ENCODE peak calls at places on chromosome 1, in seven cellular contexts. D is H9, E is GM23338, W is aorta, Y is right lobe of liver, Q is GM12878, J is DND-41. C is an unnamed sample.
A peak's percentile ranks its signal among the peaks of the same experiment; 100 is the strongest.

GRCh38 chr1:66276229-66276628 is 257.7 kb upstream of the SGIP1 start:
- DNase-seq in D (no peak), E (no peak), W (no peak), Y (no peak), Q (peak; percentile 57), J (peak; percentile 7), C (no peak)

GRCh38 chr1:48114596-48115384 is 107.7 kb upstream of the SLC5A9 start:
- DNase-seq in D (no peak), E (no peak), W (no peak), Y (no peak), Q (no peak), J (no peak), C (no peak)

GRCh38 chr1:240344918-240345317 is 253.2 kb downstream of the FMN2 start:
- DNase-seq in D (no peak), E (no peak), W (no peak), Y (no peak), Q (no peak), J (no peak), C (no peak)

GRCh38 chr1:10429868-10430215 is 391 bp upstream of the CENPS start:
- DNase-seq in D (no peak), E (no peak), W (no peak), Y (no peak), Q (no peak), J (no peak), C (no peak)

GRCh38 chr1:116411784-116412479 is 38.9 kb downstream of the ATP1A1 start:
- DNase-seq in D (no peak), E (no peak), W (no peak), Y (no peak), Q (no peak), J (no peak), C (no peak)

GRCh38 chr1:226697151-226697575 is 41.9 kb downstream of the ITPKB start:
- DNase-seq in D (no peak), E (no peak), W (no peak), Y (no peak), Q (peak; percentile 67), J (no peak), C (no peak)

GRCh38 chr1:15803380-15803779 is 4.1 kb downstream of the UQCRHL start:
- DNase-seq in D (peak; percentile 63), E (peak; percentile 82), W (peak; percentile 70), Y (no peak), Q (no peak), J (no peak), C (peak; percentile 84)

GRCh38 chr1:112466078-112466660 is 42.6 kb upstream of the WNT2B start:
- DNase-seq in D (peak; percentile 96), E (peak; percentile 98), W (peak; percentile 98), Y (peak; percentile 95), Q (peak; percentile 95), J (peak; percentile 82), C (peak; percentile 99)

GRCh38 chr1:198167436-198167934 is 10.7 kb downstream of the NEK7 start:
- DNase-seq in D (no peak), E (no peak), W (no peak), Y (no peak), Q (peak; percentile 85), J (no peak), C (no peak)

GRCh38 chr1:159132271-159132881 is 39.0 kb upstream of the CADM3 start:
- DNase-seq in D (peak; percentile 41), E (peak; percentile 77), W (peak; percentile 87), Y (peak; percentile 65), Q (no peak), J (peak; percentile 63), C (peak; percentile 85)

GRCh38 chr1:210259496-210259895 is 26.9 kb downstream of the SERTAD4 start:
- DNase-seq in D (no peak), E (no peak), W (no peak), Y (no peak), Q (no peak), J (no peak), C (no peak)

GRCh38 chr1:169103002-169103401 is 3.5 kb upstream of the ATP1B1 start:
- DNase-seq in D (no peak), E (no peak), W (no peak), Y (no peak), Q (no peak), J (no peak), C (no peak)

GRCh38 chr1:83827731-83828130 is 171.2 kb downstream of the TTLL7 start:
- DNase-seq in D (no peak), E (no peak), W (no peak), Y (no peak), Q (no peak), J (no peak), C (no peak)

GRCh38 chr1:21574464-21575151 is 65.4 kb downstream of the ALPL start:
- DNase-seq in D (peak; percentile 85), E (peak; percentile 72), W (peak; percentile 83), Y (no peak), Q (no peak), J (no peak), C (peak; percentile 92)

GRCh38 chr1:106944721-106945120 is 111.8 kb upstream of the PRMT6 start:
- DNase-seq in D (no peak), E (peak; percentile 13), W (no peak), Y (no peak), Q (no peak), J (no peak), C (no peak)

GRCh38 chr1:40404670-40405462 is 31.3 kb downstream of the SMAP2 start:
- DNase-seq in D (no peak), E (peak; percentile 66), W (no peak), Y (no peak), Q (no peak), J (peak; percentile 39), C (no peak)

GRCh38 chr1:39224295-39224829 is 19.9 kb downstream of the MACF1 start:
- DNase-seq in D (no peak), E (no peak), W (no peak), Y (no peak), Q (no peak), J (no peak), C (no peak)

GRCh38 chr1:188652678-188653077 is 1823.9 kb downstream of the PLA2G4A start:
- DNase-seq in D (no peak), E (no peak), W (no peak), Y (no peak), Q (no peak), J (no peak), C (no peak)

GRCh38 chr1:219657186-219657585 is 44.3 kb upstream of the ZC3H11B start:
- DNase-seq in D (no peak), E (no peak), W (no peak), Y (no peak), Q (no peak), J (no peak), C (no peak)

GRCh38 chr1:168554603-168555520 is 11.1 kb upstream of the XCL2 start:
- DNase-seq in D (no peak), E (no peak), W (no peak), Y (no peak), Q (no peak), J (no peak), C (no peak)

GRCh38 chr1:179177182-179177581 is 52.3 kb downstream of the ABL2 start:
- DNase-seq in D (no peak), E (peak; percentile 9), W (no peak), Y (no peak), Q (no peak), J (no peak), C (no peak)

GRCh38 chr1:92485374-92486250 is 1.1 kb downstream of the GFI1 start:
- DNase-seq in D (peak; percentile 76), E (peak; percentile 84), W (peak; percentile 81), Y (peak; percentile 75), Q (no peak), J (peak; percentile 93), C (peak; percentile 88)

DNA sequence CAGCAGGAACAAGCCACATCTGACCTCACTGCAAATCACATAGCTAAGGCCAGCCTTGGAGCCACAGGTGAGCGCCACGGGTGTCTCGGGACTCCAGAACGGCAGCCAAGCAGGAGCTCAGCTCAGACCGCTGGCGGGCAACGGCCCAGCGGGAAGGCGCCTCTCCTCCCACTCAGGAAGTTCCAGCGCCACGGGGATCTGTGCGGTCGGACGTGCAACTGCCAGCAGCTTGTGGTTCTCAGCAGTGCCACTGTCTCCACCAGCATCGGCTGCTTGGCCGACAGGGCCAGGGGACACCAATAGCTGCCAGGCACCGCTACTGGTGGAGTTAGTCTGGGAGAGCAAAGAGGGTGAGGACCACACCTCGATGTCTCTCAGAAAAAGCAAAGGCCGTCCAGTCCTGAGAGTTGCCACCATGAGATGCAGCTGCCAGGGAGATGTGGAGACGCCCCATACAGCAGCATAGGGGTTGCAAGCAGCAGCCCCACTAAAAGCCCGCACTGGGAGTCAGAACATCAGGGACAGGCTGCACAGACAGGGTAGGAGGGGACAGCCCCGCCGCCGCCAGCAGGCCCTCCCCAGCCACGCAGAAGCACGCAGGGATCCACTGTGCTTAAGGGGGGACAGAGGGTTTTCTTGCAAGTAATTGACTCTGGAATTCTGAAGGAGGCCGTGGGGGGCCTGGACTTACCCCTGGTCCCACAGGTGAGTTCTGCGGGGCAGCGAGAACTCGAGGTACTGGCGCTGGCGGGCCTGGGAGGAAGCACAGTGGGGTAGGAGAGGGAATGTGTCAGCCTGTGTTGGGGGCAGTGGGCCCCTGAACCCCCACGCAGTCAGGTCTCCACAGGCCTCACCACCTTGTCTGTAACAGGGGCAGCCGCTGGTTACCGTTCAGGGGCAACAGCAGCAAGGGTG is 83.5 kb downstream of the NPHP4 start:
- DNase-seq in D (peak; percentile 22), E (no peak), W (peak; percentile 76), Y (no peak), Q (no peak), J (no peak), C (peak; percentile 30)
- H3K4me1 ChIP-seq in D (no peaks in the 10 kb centered on the region), E (no peaks in the 10 kb centered on the region), W (no peaks in the 10 kb centered on the region), Y (no peaks in the 10 kb centered on the region), Q (no peaks in the 10 kb centered on the region), J (no peaks in the 10 kb centered on the region), C (no peaks in the 10 kb centered on the region)

GRCh38 chr1:1164361-1164700 is 9.3 kb upstream of the TTLL10 start:
- DNase-seq in D (no peak), E (no peak), W (no peak), Y (no peak), Q (no peak), J (no peak), C (no peak)
- H3K27me3 ChIP-seq in D (no peaks in the 10 kb centered on the region), E (no peaks in the 10 kb centered on the region), W (no peaks in the 10 kb centered on the region), Y (no peaks in the 10 kb centered on the region), Q (no peaks in the 10 kb centered on the region), J (no peaks in the 10 kb centered on the region), C (no peaks in the 10 kb centered on the region)

GRCh38 chr1:13646533-13646932 is 53.5 kb upstream of the PRDM2 start:
- DNase-seq in D (no peak), E (no peak), W (no peak), Y (no peak), Q (no peak), J (no peak), C (no peak)
- H3K4me1 ChIP-seq in D (no peaks in the 10 kb centered on the region), E (no peaks in the 10 kb centered on the region), W (no peaks in the 10 kb centered on the region), Y (no peaks in the 10 kb centered on the region), Q (no peaks in the 10 kb centered on the region), J (no peaks in the 10 kb centered on the region), C (no peaks in the 10 kb centered on the region)

GRCh38 chr1:25744140-25744581 is 55.8 kb upstream of the SELENON start:
- DNase-seq in D (peak; percentile 74), E (peak; percentile 75), W (peak; percentile 77), Y (peak; percentile 45), Q (no peak), J (no peak), C (peak; percentile 89)

GRCh38 chr1:25744636-25745425 is 55.2 kb upstream of the SELENON start:
- DNase-seq in D (no peak), E (no peak), W (peak; percentile 38), Y (peak; percentile 8), Q (no peak), J (no peak), C (no peak)

GRCh38 chr1:25743164-25744139 is 56.5 kb upstream of the SELENON start:
- DNase-seq in D (no peak), E (no peak), W (peak; percentile 94), Y (peak; percentile 86), Q (no peak), J (no peak), C (no peak)

GRCh38 chr1:25740071-25740470 is 59.9 kb upstream of the SELENON start:
- DNase-seq in D (no peak), E (no peak), W (peak; percentile 38), Y (no peak), Q (no peak), J (no peak), C (no peak)

GRCh38 chr1:25742316-25742715 is 57.7 kb upstream of the SELENON start:
- DNase-seq in D (no peak), E (no peak), W (peak; percentile 51), Y (peak; percentile 1), Q (no peak), J (no peak), C (no peak)
- H3K27me3 ChIP-seq in D (no peaks in the 10 kb centered on the region), E (no peaks in the 10 kb centered on the region), W (no peaks in the 10 kb centered on the region), Y (no peaks in the 10 kb centered on the region), Q (peaks cover 8% of the 10 kb centered on the region), J (peaks cover 28% of the 10 kb centered on the region), C (no peaks in the 10 kb centered on the region)

C was measured in endodermal cell.